ENCODE peak calls at places on chromosomes 5 and 9, in eight cellular contexts. Y is neural progenitor cell, E is GM12865, B is colonic mucosa, K is tibial artery, D is WTC11, W is MCF 10A, S is HFFc6. A is an unnamed sample.

GRCh38 chr5:22780756-22781155 is 72.4 kb downstream of the CDH12 start:
- DNase-seq in Y (no peak), E (no peak), B (no peak), K (no peak), D (no peak), W (no peak), S (no peak), A (no peak)

GRCh38 chr5:169350016-169350415 is 49.1 kb upstream of the SLIT3 start:
- DNase-seq in Y (no peak), E (no peak), B (no peak), K (no peak), D (no peak), W (peak; percentile 61), S (peak; percentile 85), A (no peak)

GRCh38 chr5:31987985-31988710 is 186.0 kb downstream of the GOLPH3 start:
- DNase-seq in Y (no peak), E (no peak), B (no peak), K (no peak), D (no peak), W (peak; percentile 98), S (peak; percentile 96), A (no peak)

GRCh38 chr5:93899026-93899600 is 157.7 kb upstream of the POU5F2 start:
- DNase-seq in Y (peak; percentile 12), E (peak; percentile 18), B (no peak), K (no peak), D (no peak), W (peak; percentile 24), S (no peak), A (peak; percentile 6)

GRCh38 chr9:4508246-4508906 is 18.1 kb downstream of the SLC1A1 start:
- DNase-seq in Y (no peak), E (no peak), B (no peak), K (no peak), D (no peak), W (peak; percentile 9), S (peak; percentile 74), A (no peak)

GRCh38 chr5:76715484-76715733 is 517 bp upstream of the F2R start:
- DNase-seq in Y (no peak), E (no peak), B (no peak), K (no peak), D (no peak), W (no peak), S (no peak), A (no peak)

GRCh38 chr9:116059466-116059865 is 94.1 kb upstream of the PAPPA start:
- DNase-seq in Y (no peak), E (no peak), B (no peak), K (no peak), D (no peak), W (peak; percentile 20), S (no peak), A (no peak)

GRCh38 chr5:146878471-146879172 is at the start of gene PPP2R2B:
- DNase-seq in Y (peak; percentile 89), E (no peak), B (no peak), K (peak; percentile 36), D (peak; percentile 70), W (peak; percentile 25), S (no peak), A (peak; percentile 18)

GRCh38 chr9:116979461-116979860 is 292.4 kb downstream of the TRIM32 start:
- DNase-seq in Y (no peak), E (no peak), B (no peak), K (no peak), D (no peak), W (peak; percentile 20), S (no peak), A (no peak)

GRCh38 chr5:59133801-59134261 is 551.0 kb downstream of the RAB3C start:
- DNase-seq in Y (no peak), E (no peak), B (no peak), K (no peak), D (no peak), W (peak; percentile 76), S (peak; percentile 57), A (no peak)

GRCh38 chr5:122067330-122067885 is 10.7 kb downstream of the LOX start:
- DNase-seq in Y (no peak), E (no peak), B (no peak), K (no peak), D (no peak), W (no peak), S (no peak), A (no peak)

GRCh38 chr5:114038756-114039155 is 323.1 kb upstream of the KCNN2 start:
- DNase-seq in Y (no peak), E (no peak), B (no peak), K (no peak), D (no peak), W (no peak), S (no peak), A (no peak)

GRCh38 chr5:150222906-150223305 is 33.0 kb downstream of the SLC6A7 start:
- DNase-seq in Y (no peak), E (no peak), B (no peak), K (no peak), D (no peak), W (no peak), S (no peak), A (no peak)

DNA sequence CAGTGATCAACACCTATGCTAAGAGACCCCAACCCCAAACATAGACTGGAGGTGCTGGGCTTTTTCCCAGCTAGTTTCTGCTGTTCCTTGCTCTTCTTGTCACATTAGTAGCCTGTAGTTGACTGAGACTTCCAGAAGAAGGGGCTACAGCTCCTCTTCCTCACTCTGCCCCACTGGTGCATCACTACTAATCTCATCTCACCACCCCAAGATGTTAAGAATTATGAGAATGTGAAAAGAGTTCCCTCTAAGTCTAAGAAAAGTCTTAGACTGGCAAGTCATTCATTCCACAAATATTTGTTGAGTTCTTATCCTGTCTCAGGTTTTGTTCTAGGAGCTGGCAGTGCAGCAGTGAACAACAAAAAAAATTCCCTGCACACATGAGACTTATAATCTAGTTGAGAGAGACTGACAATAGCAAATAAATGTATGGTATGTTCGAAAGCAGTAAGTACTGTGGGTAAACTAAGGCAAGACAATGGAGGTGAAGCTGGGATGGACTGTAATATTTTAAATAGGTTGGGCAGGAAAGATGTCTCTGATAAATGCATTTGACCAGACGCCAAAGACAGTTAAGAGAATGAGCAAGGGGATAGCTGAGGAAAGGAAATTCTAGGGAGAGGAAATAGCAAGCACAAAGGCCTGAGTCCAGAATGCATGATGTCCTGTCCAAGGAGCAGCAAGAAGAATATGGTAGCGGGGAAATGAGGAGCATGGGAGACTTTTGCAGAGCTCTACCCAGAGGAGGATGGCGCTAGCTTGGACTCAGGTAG is 92.3 kb downstream of the PTCD2 start:
- DNase-seq in Y (no peak), E (no peak), B (no peak), K (no peak), D (no peak), W (no peak), S (peak; percentile 84), A (no peak)
- TF ChIP-seq CTCF in Y (peak; percentile 12), E (peak; percentile 5), B (no peak), K (no peak), D (no peak), W (no peak), S (peak; percentile 72), A (no peak)

GRCh38 chr5:96690906-96691305 is 28.7 kb downstream of the CAST start:
- DNase-seq in Y (no peak), E (no peak), B (no peak), K (no peak), D (no peak), W (no peak), S (no peak), A (no peak)

GRCh38 chr5:96691503-96692303 is 29.5 kb downstream of the CAST start:
- DNase-seq in Y (no peak), E (no peak), B (no peak), K (no peak), D (no peak), W (peak; percentile 74), S (peak; percentile 57), A (no peak)

GRCh38 chr5:96683810-96684209 is 21.6 kb downstream of the CAST start:
- DNase-seq in Y (no peak), E (no peak), B (no peak), K (no peak), D (no peak), W (no peak), S (no peak), A (no peak)

GRCh38 chr5:96687080-96687479 is 24.9 kb downstream of the CAST start:
- DNase-seq in Y (no peak), E (peak; percentile 7), B (no peak), K (no peak), D (no peak), W (no peak), S (no peak), A (no peak)

GRCh38 chr5:96687812-96688453 is 25.8 kb downstream of the CAST start:
- DNase-seq in Y (peak; percentile 22), E (peak; percentile 64), B (no peak), K (no peak), D (no peak), W (peak; percentile 66), S (peak; percentile 50), A (peak; percentile 52)
- TF ChIP-seq CTCF in Y (peak; percentile 67), E (peak; percentile 50), B (peak; percentile 40), K (peak; percentile 52), D (no peak), W (peak; percentile 49), S (peak; percentile 84), A (peak; percentile 49)

GRCh38 chr9:77156646-77157371 is 20.5 kb upstream of the VPS13A start:
- DNase-seq in Y (no peak), E (no peak), B (no peak), K (no peak), D (no peak), W (no peak), S (no peak), A (no peak)
- TF ChIP-seq CTCF in Y (no peak), E (no peak), B (no peak), K (no peak), D (no peak), W (no peak), S (no peak), A (no peak)

GRCh38 chr9:97504381-97505216 is 3.1 kb downstream of the TMOD1 start:
- DNase-seq in Y (no peak), E (no peak), B (no peak), K (no peak), D (no peak), W (no peak), S (no peak), A (no peak)

GRCh38 chr9:97503862-97504210 is 2.4 kb downstream of the TMOD1 start:
- DNase-seq in Y (no peak), E (no peak), B (no peak), K (no peak), D (no peak), W (no peak), S (no peak), A (no peak)

GRCh38 chr9:97501972-97502221 is 431 bp downstream of the TMOD1 start:
- DNase-seq in Y (peak; percentile 60), E (no peak), B (no peak), K (no peak), D (no peak), W (no peak), S (no peak), A (no peak)

GRCh38 chr9:97502222-97502983 is 937 bp downstream of the TMOD1 start:
- DNase-seq in Y (peak; percentile 48), E (peak; percentile 54), B (no peak), K (no peak), D (peak; percentile 39), W (no peak), S (no peak), A (peak; percentile 60)

GRCh38 chr9:97502984-97503861 is 1.8 kb downstream of the TMOD1 start:
- DNase-seq in Y (no peak), E (peak; percentile 50), B (no peak), K (no peak), D (peak; percentile 28), W (no peak), S (no peak), A (peak; percentile 39)
- TF ChIP-seq CTCF in Y (peak; percentile 21), E (peak; percentile 12), B (no peak), K (no peak), D (no peak), W (no peak), S (peak; percentile 29), A (no peak)

A was measured in GM20000.